ENCODE peak calls at places on chromosomes 7 and 10, in nine cellular contexts. G is mucosa of descending colon, L is astrocyte of the cerebellum, B is PC-3, O is A549, R is tibial nerve, N is lower lobe of right lung, S is cardiac fibroblast, Y is fibroblast of mammary gland. M is an unnamed sample.
A peak's percentile ranks its signal among the peaks of the same experiment; 100 is the strongest.

GRCh38 chr7:8058852-8059251 is 90.3 kb downstream of the GLCCI1 start:
- DNase-seq in G (no peak), L (no peak), B (no peak), O (no peak), R (no peak), N (no peak), S (no peak), Y (no peak), M (no peak)

GRCh38 chr7:5425507-5426225 is 2.0 kb upstream of the TNRC18 start:
- DNase-seq in G (peak; percentile 69), L (peak; percentile 71), B (peak; percentile 79), O (peak; percentile 87), R (peak; percentile 65), N (peak; percentile 86), S (peak; percentile 91), Y (peak; percentile 86), M (peak; percentile 91)

GRCh38 chr7:150996289-150997074 is 5.7 kb downstream of the NOS3 start:
- DNase-seq in G (no peak), L (no peak), B (no peak), O (no peak), R (no peak), N (no peak), S (no peak), Y (no peak), M (no peak)

GRCh38 chr7:37916017-37916672 is 472 bp downstream of the SFRP4 start:
- DNase-seq in G (peak; percentile 27), L (no peak), B (no peak), O (peak; percentile 73), R (peak; percentile 29), N (peak; percentile 48), S (peak; percentile 19), Y (no peak), M (no peak)

GRCh38 chr10:969473-970150 is 18.6 kb upstream of the GTPBP4 start:
- DNase-seq in G (no peak), L (no peak), B (no peak), O (no peak), R (no peak), N (no peak), S (no peak), Y (no peak), M (no peak)

GRCh38 chr7:8261711-8262695 is at the start of gene ICA1:
- DNase-seq in G (peak; percentile 84), L (no peak), B (peak; percentile 67), O (peak; percentile 45), R (peak; percentile 6), N (peak; percentile 80), S (peak; percentile 10), Y (peak; percentile 13), M (peak; percentile 36)

GRCh38 chr10:76231258-76231934 is 800.0 kb downstream of the LRMDA start:
- DNase-seq in G (no peak), L (no peak), B (no peak), O (no peak), R (no peak), N (no peak), S (no peak), Y (no peak), M (no peak)

GRCh38 chr10:77086081-77086480 is 551.5 kb downstream of the KCNMA1 start:
- DNase-seq in G (no peak), L (no peak), B (no peak), O (no peak), R (no peak), N (no peak), S (no peak), Y (no peak), M (no peak)

GRCh38 chr7:144019457-144019856 is 19.3 kb downstream of the OR6B1 start:
- DNase-seq in G (no peak), L (peak; percentile 41), B (peak; percentile 67), O (peak; percentile 59), R (peak; percentile 21), N (no peak), S (peak; percentile 97), Y (peak; percentile 77), M (peak; percentile 88)

GRCh38 chr7:105688617-105689016 is 107.3 kb upstream of the EFCAB10 start:
- DNase-seq in G (no peak), L (no peak), B (no peak), O (no peak), R (no peak), N (no peak), S (no peak), Y (no peak), M (no peak)

GRCh38 chr7:18357691-18358090 is 137.9 kb upstream of the HDAC9 start:
- DNase-seq in G (no peak), L (no peak), B (peak; percentile 53), O (peak; percentile 8), R (no peak), N (no peak), S (peak; percentile 35), Y (peak; percentile 26), M (no peak)

GRCh38 chr7:127885843-127886242 is 145.4 kb downstream of the LRRC4 start:
- DNase-seq in G (no peak), L (peak; percentile 45), B (no peak), O (no peak), R (no peak), N (no peak), S (peak; percentile 74), Y (peak; percentile 72), M (peak; percentile 66)

GRCh38 chr7:13448243-13448642 is 541.2 kb downstream of the ETV1 start:
- DNase-seq in G (no peak), L (no peak), B (no peak), O (no peak), R (no peak), N (no peak), S (no peak), Y (no peak), M (no peak)

GRCh38 chr10:129704786-129705525 is 237.9 kb downstream of the MGMT start:
- DNase-seq in G (no peak), L (no peak), B (peak; percentile 44), O (no peak), R (no peak), N (no peak), S (no peak), Y (no peak), M (no peak)

GRCh38 chr7:102303669-102304422 is 17.2 kb downstream of the SH2B2 start:
- DNase-seq in G (no peak), L (no peak), B (no peak), O (no peak), R (no peak), N (no peak), S (no peak), Y (no peak), M (no peak)

GRCh38 chr7:102304668-102305067 is 18.0 kb downstream of the SH2B2 start:
- DNase-seq in G (no peak), L (no peak), B (no peak), O (no peak), R (no peak), N (no peak), S (no peak), Y (no peak), M (no peak)

GRCh38 chr7:102297487-102298218 is 11.0 kb downstream of the SH2B2 start:
- DNase-seq in G (no peak), L (no peak), B (no peak), O (no peak), R (no peak), N (no peak), S (no peak), Y (no peak), M (no peak)

GRCh38 chr7:102302025-102302424 is 15.4 kb downstream of the SH2B2 start:
- DNase-seq in G (no peak), L (no peak), B (no peak), O (no peak), R (no peak), N (no peak), S (no peak), Y (no peak), M (no peak)

GRCh38 chr7:102300643-102301211 is 14.1 kb downstream of the SH2B2 start:
- DNase-seq in G (no peak), L (no peak), B (no peak), O (no peak), R (no peak), N (no peak), S (no peak), Y (no peak), M (no peak)
- TF ChIP-seq CTCF in G (no peak), L (peak; percentile 6), B (no peak), O (no peak), R (no peak), N (no peak), S (no peak), Y (no peak), M (peak; percentile 16)

GRCh38 chr10:37732685-37733084 is 124.7 kb downstream of the ZNF248 start:
- DNase-seq in G (no peak), L (no peak), B (peak; percentile 97), O (peak; percentile 51), R (no peak), N (no peak), S (peak; percentile 8), Y (no peak), M (no peak)

GRCh38 chr10:37728830-37729229 is 128.6 kb downstream of the ZNF248 start:
- DNase-seq in G (no peak), L (no peak), B (no peak), O (no peak), R (no peak), N (no peak), S (no peak), Y (no peak), M (no peak)

DNA sequence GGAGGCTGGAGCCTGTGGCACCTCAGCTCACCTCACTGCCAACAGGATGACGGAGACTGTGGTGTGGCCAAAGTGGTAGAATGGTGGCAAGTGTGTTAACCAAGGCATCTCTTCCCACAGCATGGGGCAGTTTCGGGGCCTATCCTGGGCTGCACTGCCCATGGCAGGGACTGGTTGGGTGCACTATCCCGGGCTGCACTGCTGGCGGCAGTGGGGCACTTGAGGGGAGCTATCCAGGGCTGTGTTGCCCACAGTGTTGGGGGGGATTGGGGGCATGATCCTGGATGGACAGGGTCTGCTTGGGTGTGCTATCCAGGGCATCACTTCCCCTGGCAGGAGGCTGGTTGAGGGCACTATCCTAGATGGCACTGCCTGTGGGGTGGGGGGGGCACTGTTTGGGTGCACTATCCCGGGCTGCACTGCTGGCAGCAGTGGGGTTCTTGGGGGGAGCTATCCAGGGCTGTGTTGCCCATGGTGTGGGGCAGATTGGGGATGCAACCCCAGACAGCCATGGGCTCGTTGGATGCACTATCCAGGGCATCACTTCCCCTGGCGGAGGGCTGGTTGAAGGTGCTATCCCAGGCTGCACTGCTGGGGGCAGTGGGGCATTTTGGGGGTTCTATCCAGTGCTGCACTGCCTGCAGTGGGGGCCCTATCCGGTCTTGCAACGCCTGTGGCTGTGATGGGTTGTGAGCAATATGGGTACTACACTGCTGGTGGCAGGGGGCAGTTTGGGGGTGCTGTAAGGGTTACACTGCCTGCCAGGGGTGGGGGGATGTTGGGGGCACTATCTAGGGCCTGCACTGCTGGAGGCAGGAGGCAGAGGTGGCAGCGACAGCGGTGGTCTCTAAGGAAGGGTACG is 129.7 kb downstream of the ZNF248 start:
- DNase-seq in G (no peak), L (no peak), B (no peak), O (no peak), R (no peak), N (no peak), S (no peak), Y (no peak), M (no peak)
- H3K4me3 ChIP-seq in G (no peak overlapping the region), L (no peak overlapping the region), B (no peak overlapping the region), O (no peak overlapping the region), R (no peak overlapping the region), N (no peak overlapping the region), S (no peak overlapping the region), Y (no peak overlapping the region), M (no peak overlapping the region)

GRCh38 chr10:119209736-119210355 is 2.5 kb downstream of the GRK5 start:
- DNase-seq in G (no peak), L (no peak), B (no peak), O (no peak), R (no peak), N (no peak), S (peak; percentile 45), Y (no peak), M (peak; percentile 23)
- TF ChIP-seq CTCF in G (no peak), L (no peak), B (no peak), O (no peak), R (no peak), N (no peak), S (no peak), Y (no peak), M (no peak)

GRCh38 chr10:16777473-16778370 is 39.5 kb downstream of the RSU1 start:
- DNase-seq in G (no peak), L (peak; percentile 23), B (peak; percentile 47), O (peak; percentile 52), R (no peak), N (no peak), S (peak; percentile 78), Y (peak; percentile 72), M (peak; percentile 60)
- H3K4me3 ChIP-seq in G (no peak overlapping the region), L (no peak overlapping the region), B (no peak overlapping the region), O (no peak overlapping the region), R (no peak overlapping the region), N (no peak overlapping the region), S (peak overlapping the region; percentile 32), Y (no peak overlapping the region), M (no peak overlapping the region)